ENCODE peak calls at places on chromosomes 1 and 21, in seven cellular contexts. B is cardiac muscle cell, P is epithelial cell of esophagus, S is mammary epithelial cell, C is fibroblast of lung, J is lung, M is right atrium auricular region. R is an unnamed sample.

GRCh38 chr1:87684786-87685185 is 356.1 kb downstream of the LMO4 start:
- DNase-seq in M (no peak), C (peak; percentile 79), P (peak; percentile 51), S (no peak), B (peak; percentile 66), J (no peak), R (no peak)

GRCh38 chr1:223411309-223411708 is 18.1 kb downstream of the CCDC185 start:
- DNase-seq in C (peak; percentile 90), M (no peak), J (no peak), B (peak; percentile 65), P (peak; percentile 27), S (peak; percentile 19), R (no peak)

GRCh38 chr21:26148071-26148470 is 22.5 kb downstream of the APP start:
- DNase-seq in J (no peak), C (no peak), S (no peak), B (peak; percentile 28), P (no peak), M (no peak), R (no peak)

GRCh38 chr1:18320051-18320450 is 160.7 kb upstream of the KLHDC7A start:
- DNase-seq in P (no peak), S (no peak), M (no peak), J (no peak), B (no peak), C (no peak), R (no peak)

GRCh38 chr1:28778021-28778420 is 33.9 kb upstream of the OPRD1 start:
- DNase-seq in M (no peak), S (no peak), J (no peak), P (no peak), C (no peak), B (no peak), R (no peak)

GRCh38 chr1:8992936-8993687 is 33.1 kb downstream of the SLC2A7 start:
- DNase-seq in P (no peak), C (no peak), J (no peak), M (no peak), B (no peak), S (no peak), R (no peak)

GRCh38 chr1:45490623-45491463 is at the start of gene TESK2:
- DNase-seq in B (peak; percentile 100), S (peak; percentile 100), C (peak; percentile 100), J (peak; percentile 98), P (peak; percentile 100), M (peak; percentile 99), R (peak; percentile 98)

GRCh38 chr1:183021405-183022201 is 1.6 kb upstream of the LAMC1 start:
- DNase-seq in S (no peak), M (no peak), P (no peak), C (no peak), B (no peak), J (no peak), R (no peak)

GRCh38 chr1:175984057-175984812 is 222.9 kb downstream of the COP1 start:
- DNase-seq in J (no peak), B (no peak), P (no peak), S (no peak), C (no peak), M (no peak), R (no peak)

GRCh38 chr1:245671966-245672767 is 517.4 kb downstream of the KIF26B start:
- DNase-seq in P (no peak), C (no peak), S (no peak), M (peak; percentile 23), B (no peak), J (no peak), R (no peak)

GRCh38 chr1:100187912-100188311 is 9.9 kb upstream of the LRRC39 start:
- DNase-seq in B (peak; percentile 92), C (peak; percentile 70), M (peak; percentile 73), P (peak; percentile 28), S (no peak), J (peak; percentile 63), R (no peak)

GRCh38 chr1:226655251-226656163 is 83.6 kb downstream of the ITPKB start:
- DNase-seq in M (no peak), S (no peak), P (no peak), J (no peak), C (no peak), B (no peak), R (no peak)

GRCh38 chr1:205504311-205505075 is at the start of gene CDK18:
- DNase-seq in M (peak; percentile 74), J (peak; percentile 91), S (peak; percentile 85), P (peak; percentile 73), B (peak; percentile 75), C (peak; percentile 32), R (no peak)

GRCh38 chr1:183226963-183227362 is 40.9 kb downstream of the LAMC2 start:
- DNase-seq in S (no peak), C (no peak), J (no peak), B (no peak), M (peak; percentile 40), P (no peak), R (no peak)

GRCh38 chr1:240210026-240210425 is 118.3 kb downstream of the FMN2 start:
- DNase-seq in B (no peak), J (no peak), M (no peak), S (no peak), C (peak; percentile 79), P (peak; percentile 42), R (no peak)

GRCh38 chr1:40665335-40666171 is at the start of gene RIMS3:
- DNase-seq in J (peak; percentile 80), S (peak; percentile 56), B (peak; percentile 58), P (peak; percentile 64), M (peak; percentile 71), C (peak; percentile 20), R (peak; percentile 94)
- TF ChIP-seq CTCF in J (no peak), S (no peak), B (no peak), P (no peak), M (no peak), C (no peak), R (no peak)

DNA sequence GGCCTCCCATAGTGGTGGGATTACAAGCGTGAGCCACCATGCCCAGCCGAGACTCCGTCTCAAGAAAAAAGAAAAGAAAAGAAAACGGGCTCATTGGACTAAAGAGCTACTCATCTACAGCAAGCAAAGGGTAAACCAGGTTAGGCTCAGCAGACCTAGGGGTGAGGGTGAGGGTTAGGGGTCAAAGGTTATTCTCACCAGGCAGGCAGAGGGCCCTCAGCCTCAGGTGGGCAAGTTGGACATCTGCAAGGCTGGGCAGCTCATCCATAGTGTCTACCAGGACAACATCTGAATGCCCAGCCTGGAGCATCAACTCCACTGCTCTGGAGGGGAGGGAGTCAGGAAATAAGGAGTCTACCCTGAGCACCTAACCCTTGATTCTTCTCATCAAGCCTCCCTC is 3.5 kb downstream of the MTMR11 start:
- DNase-seq in J (no peak), B (no peak), S (no peak), C (no peak), P (no peak), M (peak; percentile 13), R (no peak)
- TF ChIP-seq CTCF in J (no peak), B (no peak), S (no peak), C (no peak), P (no peak), M (no peak), R (no peak)

GRCh38 chr21:44376606-44377005 is 23.2 kb downstream of the TRPM2 start:
- DNase-seq in P (no peak), B (no peak), S (no peak), C (no peak), J (no peak), M (no peak), R (no peak)

GRCh38 chr21:44378646-44379581 is 25.5 kb downstream of the TRPM2 start:
- DNase-seq in B (no peak), P (no peak), S (no peak), C (no peak), M (no peak), J (no peak), R (no peak)

GRCh38 chr21:44377922-44378645 is 24.7 kb downstream of the TRPM2 start:
- DNase-seq in P (no peak), B (no peak), M (no peak), S (no peak), J (no peak), C (no peak), R (no peak)

GRCh38 chr21:44375686-44376320 is 22.4 kb downstream of the TRPM2 start:
- DNase-seq in P (no peak), M (no peak), S (no peak), B (no peak), C (no peak), J (no peak), R (no peak)

DNA sequence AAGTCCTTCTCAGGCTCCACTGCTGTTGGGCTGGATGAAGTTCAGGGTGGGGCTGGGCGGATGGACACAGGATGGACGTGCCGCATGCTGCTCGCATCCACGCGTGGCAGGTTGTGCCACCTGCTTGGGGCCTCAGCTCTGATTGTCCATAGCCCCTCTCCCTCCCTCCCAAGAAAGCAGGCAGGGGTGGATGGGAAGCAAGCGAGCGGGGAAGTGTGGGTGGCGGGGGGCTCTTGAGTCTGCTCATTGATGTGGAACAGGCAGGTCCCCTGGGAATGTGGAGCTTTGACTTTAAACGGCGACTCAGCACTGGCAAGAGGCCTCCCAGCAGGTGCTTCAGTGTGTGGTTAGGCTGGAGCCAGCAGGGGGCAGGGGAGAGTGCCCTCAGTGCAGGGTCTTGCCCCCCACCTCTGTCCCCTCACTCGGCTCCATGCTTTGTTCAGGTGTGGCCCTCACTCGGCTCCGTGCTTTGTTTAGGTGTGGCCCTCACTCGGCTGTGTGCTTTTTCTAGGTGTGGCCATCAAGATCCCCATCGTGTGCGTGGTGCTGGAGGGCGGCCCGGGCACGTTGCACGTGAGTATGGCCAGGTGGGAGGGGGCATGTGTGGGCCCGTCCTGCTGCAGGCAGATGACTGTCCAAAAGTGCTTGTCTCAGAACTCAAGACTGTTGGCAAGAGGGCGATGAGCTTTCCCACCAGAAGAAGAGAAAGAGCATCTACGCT is 23.9 kb downstream of the TRPM2 start:
- DNase-seq in J (no peak), S (peak; percentile 16), M (no peak), P (no peak), B (no peak), C (no peak), R (no peak)
- TF ChIP-seq CTCF in J (no peak), S (no peak), M (no peak), P (no peak), B (no peak), C (no peak), R (no peak)

GRCh38 chr1:31183126-31183525 is 56.6 kb downstream of the NKAIN1 start:
- DNase-seq in J (no peak), S (peak; percentile 39), B (no peak), M (no peak), C (no peak), P (peak; percentile 88), R (no peak)

GRCh38 chr1:31183927-31184554 is 55.6 kb downstream of the NKAIN1 start:
- DNase-seq in S (no peak), J (no peak), M (no peak), C (no peak), P (peak; percentile 55), B (peak; percentile 49), R (no peak)

GRCh38 chr1:31180338-31180737 is 59.3 kb downstream of the NKAIN1 start:
- DNase-seq in M (no peak), P (no peak), B (no peak), C (no peak), S (no peak), J (no peak), R (no peak)

GRCh38 chr1:31181515-31182343 is 58.0 kb downstream of the NKAIN1 start:
- DNase-seq in M (no peak), S (peak; percentile 29), C (no peak), J (peak; percentile 34), B (peak; percentile 66), P (peak; percentile 61), R (no peak)

DNA sequence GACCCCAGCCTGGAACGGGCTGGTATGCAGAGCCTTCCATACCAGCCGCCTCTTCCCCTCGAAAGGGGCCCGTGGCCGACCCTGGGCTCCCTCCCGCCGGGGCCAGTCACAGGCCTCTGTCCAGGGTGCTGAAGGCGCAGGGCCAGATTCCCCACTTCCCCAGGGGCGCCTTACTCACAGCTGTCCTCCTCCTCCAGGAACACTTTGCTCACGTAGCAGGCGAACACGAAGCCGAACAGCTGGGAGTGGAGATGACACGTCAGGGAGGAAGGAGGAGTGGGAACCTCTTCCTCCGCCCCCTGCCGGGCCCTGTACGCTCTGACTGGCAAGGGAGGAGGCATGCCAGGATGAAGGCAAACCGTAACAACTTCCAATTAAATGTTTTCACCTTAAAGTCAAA is 57.3 kb downstream of the NKAIN1 start:
- DNase-seq in B (peak; percentile 95), J (peak; percentile 48), M (peak; percentile 78), P (peak; percentile 99), C (peak; percentile 90), S (peak; percentile 96), R (peak; percentile 94)
- TF ChIP-seq CTCF in B (peak; percentile 46), J (no peak), M (peak; percentile 46), P (peak; percentile 72), C (peak; percentile 50), S (peak; percentile 16), R (peak; percentile 33)

R was measured in osteocyte.